ENCODE peak calls at places on chromosome 11, in ten cellular contexts. C is heart left ventricle, D is tibial artery, T is uterus, J is right lobe of liver, N is psoas muscle, I is cardiac muscle cell, G is adrenal gland, K is fibroblast of lung, X is HCT116. W is an unnamed sample.

GRCh38 chr11:132744771-132745170 is 787.5 kb downstream of the OPCML start:
- DNase-seq in C (no peak), D (no peak), T (no peak), J (no peak), N (no peak), I (no peak), G (no peak), K (no peak), X (no peak), W (no peak)

GRCh38 chr11:60785136-60785535 is at the start of gene MS4A10:
- DNase-seq in C (no peak), D (no peak), T (no peak), J (no peak), N (no peak), I (no peak), G (no peak), K (no peak), X (no peak), W (no peak)

GRCh38 chr11:105632316-105632715 is 22.4 kb downstream of the GRIA4 start:
- DNase-seq in C (no peak), D (no peak), T (no peak), J (no peak), N (no peak), I (no peak), G (no peak), K (no peak), X (no peak), W (no peak)

GRCh38 chr11:76510060-76511047 is 65.5 kb downstream of the EMSY start:
- DNase-seq in C (no peak), D (no peak), T (no peak), J (no peak), N (no peak), I (no peak), G (no peak), K (no peak), X (no peak), W (no peak)

GRCh38 chr11:102476812-102477211 is 24.2 kb upstream of the TMEM123 start:
- DNase-seq in C (no peak), D (no peak), T (no peak), J (peak; percentile 91), N (no peak), I (peak; percentile 35), G (no peak), K (no peak), X (no peak), W (peak; percentile 21)

GRCh38 chr11:86747801-86748200 is 52.5 kb upstream of the PRSS23 start:
- DNase-seq in C (no peak), D (no peak), T (no peak), J (no peak), N (no peak), I (no peak), G (no peak), K (no peak), X (no peak), W (no peak)

GRCh38 chr11:133834399-133835257 is 10.7 kb downstream of the SPATA19 start:
- DNase-seq in C (no peak), D (no peak), T (no peak), J (no peak), N (no peak), I (no peak), G (no peak), K (no peak), X (no peak), W (no peak)

GRCh38 chr11:64211181-64211872 is 4.8 kb downstream of the FERMT3 start:
- DNase-seq in C (peak; percentile 58), D (no peak), T (peak; percentile 17), J (no peak), N (no peak), I (no peak), G (no peak), K (no peak), X (no peak), W (no peak)

GRCh38 chr11:112852141-112852853 is 108.9 kb upstream of the NCAM1 start:
- DNase-seq in C (no peak), D (no peak), T (no peak), J (no peak), N (no peak), I (peak; percentile 31), G (no peak), K (peak; percentile 7), X (no peak), W (no peak)

GRCh38 chr11:62324738-62325556 is 12.3 kb upstream of the ASRGL1 start:
- DNase-seq in C (peak; percentile 75), D (no peak), T (no peak), J (no peak), N (no peak), I (peak; percentile 69), G (no peak), K (peak; percentile 35), X (peak; percentile 34), W (no peak)

GRCh38 chr11:82732734-82733443 is 775 bp downstream of the FAM181B start:
- DNase-seq in C (no peak), D (no peak), T (no peak), J (no peak), N (no peak), I (peak; percentile 43), G (peak; percentile 24), K (no peak), X (no peak), W (no peak)

GRCh38 chr11:126344291-126344970 is 11.1 kb upstream of the ST3GAL4 start:
- DNase-seq in C (no peak), D (no peak), T (no peak), J (no peak), N (no peak), I (no peak), G (no peak), K (no peak), X (no peak), W (no peak)

GRCh38 chr11:126345283-126345682 is 10.2 kb upstream of the ST3GAL4 start:
- DNase-seq in C (peak; percentile 60), D (no peak), T (no peak), J (no peak), N (no peak), I (no peak), G (peak; percentile 19), K (no peak), X (no peak), W (no peak)

GRCh38 chr11:126347751-126348628 is 7.5 kb upstream of the ST3GAL4 start:
- DNase-seq in C (peak; percentile 64), D (no peak), T (no peak), J (no peak), N (no peak), I (peak; percentile 84), G (no peak), K (no peak), X (no peak), W (no peak)

GRCh38 chr11:126346586-126346940 is 8.9 kb upstream of the ST3GAL4 start:
- DNase-seq in C (no peak), D (no peak), T (no peak), J (no peak), N (no peak), I (no peak), G (no peak), K (no peak), X (no peak), W (no peak)

DNA sequence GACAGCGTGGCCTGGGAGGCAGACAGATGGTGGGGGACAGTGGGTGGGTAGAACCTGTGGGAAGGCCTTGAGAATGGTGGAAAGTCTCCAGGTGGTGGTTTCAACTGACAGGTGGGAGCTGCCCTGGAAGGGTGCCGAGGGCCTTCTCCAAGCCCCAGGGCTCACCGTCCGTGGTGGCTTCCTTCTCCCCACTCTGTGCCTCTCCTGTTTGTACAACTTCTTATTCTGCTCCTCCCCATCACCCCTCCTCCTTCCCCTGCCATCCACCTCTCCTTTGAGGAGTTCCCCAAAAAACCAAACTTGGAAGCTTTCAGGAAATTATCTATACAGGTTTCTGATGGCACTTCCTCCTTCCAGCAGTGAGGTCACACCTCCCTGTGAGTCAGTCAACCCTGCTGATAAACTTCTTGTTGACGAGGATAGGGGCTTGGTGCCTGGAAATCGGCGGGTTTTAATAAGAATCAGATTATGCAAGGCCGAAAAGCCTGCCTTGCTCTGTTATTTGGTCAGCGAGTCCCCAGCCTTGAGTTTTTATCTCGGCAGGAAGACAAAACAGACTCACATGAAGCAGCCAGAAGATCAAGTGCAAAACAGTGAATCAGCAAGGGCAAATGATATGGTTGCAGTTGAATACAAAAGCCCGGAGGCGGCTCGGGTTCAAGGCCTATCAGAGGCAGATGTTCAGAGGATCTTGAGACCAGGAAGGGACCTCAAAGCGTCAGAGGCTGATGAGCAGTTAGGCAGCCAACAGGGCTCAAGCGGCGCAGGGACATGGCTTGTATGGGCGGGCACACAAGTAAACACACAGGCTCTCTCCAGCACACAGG is 9.5 kb upstream of the ST3GAL4 start:
- DNase-seq in C (peak; percentile 68), D (peak; percentile 77), T (peak; percentile 82), J (peak; percentile 54), N (peak; percentile 60), I (no peak), G (peak; percentile 83), K (peak; percentile 63), X (no peak), W (no peak)
- H3K4me1 ChIP-seq in C (peaks cover 13% of the 10 kb centered on the region), D (no peaks in the 10 kb centered on the region), T (no peaks in the 10 kb centered on the region), J (no peaks in the 10 kb centered on the region), N (peaks cover 36% of the 10 kb centered on the region), I (peaks cover 31% of the 10 kb centered on the region), G (peaks cover 48% of the 10 kb centered on the region), K (peaks cover 24% of the 10 kb centered on the region), X (peaks cover 33% of the 10 kb centered on the region), W (no peaks in the 10 kb centered on the region)

DNA sequence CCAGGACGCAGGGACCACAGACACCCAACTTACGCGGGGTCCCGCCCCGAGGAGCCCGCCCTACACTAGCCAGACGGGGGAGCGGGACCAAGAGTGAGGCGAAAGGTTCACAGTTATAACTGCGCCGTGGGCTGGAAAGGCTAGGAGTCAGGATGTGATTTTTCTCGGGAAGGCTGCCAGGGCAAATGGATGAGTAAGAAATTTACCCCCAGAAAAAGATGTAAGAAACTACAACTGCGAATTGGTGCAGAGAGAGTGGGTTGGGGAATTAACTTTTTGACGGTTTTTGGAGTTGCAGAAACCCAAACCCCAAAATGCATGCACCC is 1.3 kb downstream of the TSPAN18 start:
- DNase-seq in C (no peak), D (no peak), T (no peak), J (no peak), N (no peak), I (no peak), G (no peak), K (no peak), X (no peak), W (no peak)
- TF ChIP-seq CTCF in C (peak; percentile 4), D (no peak), T (no peak), J (no peak), N (no peak), I (no peak), G (no peak), K (no peak), X (no peak), W (no peak)

GRCh38 chr11:17479284-17480214 is 2.9 kb upstream of the ABCC8 start:
- DNase-seq in C (no peak), D (no peak), T (no peak), J (no peak), N (no peak), I (peak; percentile 76), G (peak; percentile 29), K (peak; percentile 15), X (peak; percentile 49), W (no peak)
- H3K27me3 ChIP-seq in C (peaks cover 44% of the 10 kb centered on the region), D (no peaks in the 10 kb centered on the region), T (peaks cover 10% of the 10 kb centered on the region), J (no peaks in the 10 kb centered on the region), N (peaks cover 7% of the 10 kb centered on the region), I (peaks cover 45% of the 10 kb centered on the region), G (peaks cover 30% of the 10 kb centered on the region), K (peaks cover 17% of the 10 kb centered on the region), X (no peaks in the 10 kb centered on the region), W (no peaks in the 10 kb centered on the region)

DNA sequence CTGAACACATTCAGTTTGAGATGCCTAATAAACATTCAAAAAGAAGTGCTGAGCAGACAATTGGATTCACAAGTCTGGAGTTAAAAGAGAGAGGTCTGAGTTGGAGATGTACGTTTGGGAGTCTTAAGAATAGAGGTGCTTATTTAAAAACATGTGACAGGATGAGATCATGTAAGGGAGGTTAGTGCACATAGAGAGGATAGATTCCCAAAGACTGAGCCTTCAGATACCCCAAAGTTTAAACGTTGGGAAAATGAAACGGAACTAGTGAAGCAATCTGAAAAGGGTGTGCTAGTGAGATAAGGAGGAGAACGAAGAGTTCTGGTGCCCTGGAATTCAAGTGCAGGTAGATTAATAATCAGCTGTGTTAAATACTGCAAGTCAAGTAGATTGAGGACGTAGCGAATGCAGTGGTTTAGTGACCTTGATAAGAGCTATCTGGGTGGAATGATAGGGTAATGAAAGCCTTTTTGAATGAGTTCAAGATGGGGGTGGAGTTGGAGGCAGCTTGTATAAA is 63.7 kb downstream of the HIPK3 start:
- DNase-seq in C (no peak), D (no peak), T (no peak), J (no peak), N (no peak), I (peak; percentile 48), G (no peak), K (no peak), X (no peak), W (no peak)
- H3K4me1 ChIP-seq in C (peaks cover 5% of the 10 kb centered on the region), D (no peaks in the 10 kb centered on the region), T (no peaks in the 10 kb centered on the region), J (no peaks in the 10 kb centered on the region), N (peaks cover 77% of the 10 kb centered on the region), I (peaks cover 88% of the 10 kb centered on the region), G (peaks cover 7% of the 10 kb centered on the region), K (peaks cover 5% of the 10 kb centered on the region), X (no peaks in the 10 kb centered on the region), W (peaks cover 4% of the 10 kb centered on the region)